ENCODE peak calls at places on chromosomes 1 and 21, in four cellular contexts. G is H1, Q is spleen, T is HepG2. Z is an unnamed sample.

GRCh38 chr1:59076612-59077011 is 220.3 kb upstream of the FGGY start:
- DNase-seq in Q (no peak), G (no peak), T (no peak), Z (no peak)

GRCh38 chr1:228198977-228199590 is 8.8 kb upstream of the OBSCN start:
- DNase-seq in G (no peak), Q (no peak), T (no peak), Z (no peak)

GRCh38 chr1:18211764-18212163 is 104.2 kb downstream of the IGSF21 start:
- DNase-seq in T (no peak), Q (no peak), G (no peak), Z (no peak)

GRCh38 chr1:42817440-42817767 is 207 bp upstream of the SVBP start:
- DNase-seq in Q (no peak), T (peak), G (no peak), Z (no peak)

GRCh38 chr1:12602633-12603024 is 15.4 kb downstream of the DHRS3 start:
- DNase-seq in T (no peak), G (no peak), Q (no peak), Z (no peak)

GRCh38 chr1:161089938-161090337 is 580 bp upstream of the NECTIN4 start:
- DNase-seq in G (no peak), Q (no peak), T (no peak), Z (peak)

GRCh38 chr1:19000065-19000464 is 43.6 kb upstream of the IFFO2 start:
- DNase-seq in T (peak), Q (no peak), G (no peak), Z (no peak)

GRCh38 chr21:42618713-42619112 is 34.7 kb upstream of the PDE9A start:
- DNase-seq in Q (peak), T (no peak), G (no peak), Z (no peak)

GRCh38 chr1:2466834-2467554 is 9.1 kb upstream of the PLCH2 start:
- DNase-seq in G (peak), T (no peak), Q (no peak), Z (no peak)

GRCh38 chr1:226125097-226125630 is 61.4 kb downstream of the ACBD3 start:
- DNase-seq in Q (peak), T (peak), G (peak), Z (peak)

GRCh38 chr1:101407505-101408211 is 170.8 kb downstream of the S1PR1 start:
- DNase-seq in Q (no peak), G (no peak), T (no peak), Z (no peak)

GRCh38 chr21:42171091-42172053 is 47.6 kb upstream of the ABCG1 start:
- DNase-seq in Q (no peak), G (no peak), T (no peak), Z (peak)

GRCh38 chr1:63319069-63320023 is 3.0 kb upstream of the FOXD3 start:
- DNase-seq in G (peak), Q (no peak), T (no peak), Z (no peak)

GRCh38 chr1:150346316-150346715 is 17.6 kb upstream of the RPRD2 start:
- DNase-seq in G (no peak), Q (no peak), T (no peak), Z (no peak)

GRCh38 chr1:228781161-228781771 is 46.0 kb downstream of the RHOU start:
- DNase-seq in G (no peak), Q (no peak), T (no peak), Z (no peak)

GRCh38 chr1:31707711-31708110 is 3.9 kb upstream of the COL16A1 start:
- DNase-seq in T (no peak), Q (no peak), G (no peak), Z (no peak)

GRCh38 chr1:74161494-74161893 is 36.5 kb downstream of the LRRIQ3 start:
- DNase-seq in G (no peak), T (no peak), Q (no peak), Z (no peak)

GRCh38 chr1:33768821-33769220 is 95.1 kb upstream of the HMGB4 start:
- DNase-seq in Q (no peak), G (no peak), T (no peak), Z (no peak)

GRCh38 chr1:20281801-20282200 is 8.9 kb upstream of the VWA5B1 start:
- DNase-seq in G (no peak), T (no peak), Q (no peak), Z (no peak)

GRCh38 chr1:205032512-205032911 is 10.5 kb upstream of the CNTN2 start:
- DNase-seq in G (no peak), T (no peak), Q (no peak), Z (no peak)

GRCh38 chr1:160129046-160129445 is 13.5 kb downstream of the ATP1A2 start:
- DNase-seq in G (no peak), T (no peak), Q (peak), Z (no peak)

GRCh38 chr1:156756355-156756754 is 4.9 kb upstream of the HDGF start:
- DNase-seq in T (no peak), G (no peak), Q (no peak), Z (no peak)

GRCh38 chr1:39576016-39576657 is 453 bp downstream of the PABPC4 start:
- DNase-seq in Q (peak), T (no peak), G (no peak), Z (no peak)

GRCh38 chr1:81848880-81849500 is 48.3 kb downstream of the ADGRL2 start:
- DNase-seq in G (no peak), T (peak), Q (no peak), Z (no peak)

GRCh38 chr1:84143796-84144565 is at the start of gene PRKACB:
- DNase-seq in G (no peak), Q (no peak), T (no peak), Z (no peak)

GRCh38 chr1:191641420-191642215 is 516.6 kb upstream of the RGS18 start:
- DNase-seq in G (no peak), Q (no peak), T (no peak), Z (no peak)

GRCh38 chr1:240031414-240031813 is 60.3 kb upstream of the FMN2 start:
- DNase-seq in T (no peak), G (no peak), Q (no peak), Z (no peak)

GRCh38 chr1:164310166-164310565 is 248.8 kb upstream of the PBX1 start:
- DNase-seq in T (no peak), Q (no peak), G (no peak), Z (no peak)

GRCh38 chr21:44870748-44871495 is 2.6 kb downstream of the PTTG1IP start:
- DNase-seq in T (peak), Q (no peak), G (no peak), Z (peak)

GRCh38 chr1:226438007-226438406 is 30.1 kb upstream of the PARP1 start:
- DNase-seq in T (peak), Q (no peak), G (no peak), Z (no peak)

GRCh38 chr1:12383001-12383400 is 153.2 kb downstream of the VPS13D start:
- DNase-seq in G (no peak), Q (no peak), T (no peak), Z (no peak)

GRCh38 chr1:64161347-64162080 is 41.9 kb upstream of the UBE2U start:
- DNase-seq in G (no peak), T (no peak), Q (no peak), Z (no peak)

GRCh38 chr1:212218911-212219310 is 66.3 kb upstream of the PPP2R5A start:
- DNase-seq in T (no peak), Q (no peak), G (no peak), Z (no peak)

GRCh38 chr1:81111818-81112217 is 688.9 kb upstream of the ADGRL2 start:
- DNase-seq in T (no peak), G (no peak), Q (no peak), Z (no peak)

GRCh38 chr1:31880957-31881697 is 57.0 kb downstream of the PTP4A2 start:
- DNase-seq in T (peak), Q (no peak), G (no peak), Z (no peak)

GRCh38 chr1:157852476-157852875 is 10.9 kb upstream of the CD5L start:
- DNase-seq in T (no peak), G (no peak), Q (no peak), Z (no peak)

GRCh38 chr1:227723474-227723873 is 11.6 kb downstream of the JMJD4 start:
- DNase-seq in T (no peak), Q (no peak), G (no peak), Z (no peak)

GRCh38 chr1:84339503-84339902 is 38.0 kb downstream of the SAMD13 start:
- DNase-seq in Q (no peak), T (no peak), G (no peak), Z (no peak)

GRCh38 chr1:58608945-58609344 is 31.9 kb upstream of the TACSTD2 start:
- DNase-seq in Q (no peak), G (no peak), T (no peak), Z (no peak)

DNA sequence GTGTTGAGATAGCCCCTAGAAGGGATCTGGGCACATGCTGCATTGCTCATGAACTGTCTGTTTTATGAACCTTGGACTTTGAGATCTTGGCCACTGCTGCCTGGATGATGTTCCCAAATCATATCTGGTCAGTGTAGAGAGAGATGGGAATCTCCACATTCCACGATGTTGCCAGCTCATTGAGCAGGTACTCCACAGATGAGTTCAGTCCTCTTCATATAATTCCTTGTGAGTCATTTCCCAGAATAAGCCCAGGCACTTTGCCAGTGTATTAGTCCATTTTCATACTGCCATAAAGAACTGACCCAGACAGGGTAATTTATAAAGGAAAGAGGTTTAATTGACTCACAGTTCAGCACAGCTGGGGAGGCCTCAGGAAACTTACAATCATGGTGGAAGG is 254.0 kb upstream of the RUNX1 start:
- DNase-seq in T (no peak), G (no peak), Q (no peak), Z (no peak)
- H3K27ac ChIP-seq in T (no peak), G (no peak), Q (no peak), Z (no peak)

GRCh38 chr1:116574581-116575291 is 3.9 kb upstream of the CD58 start:
- DNase-seq in G (no peak), Q (no peak), T (peak), Z (peak)
- TF ChIP-seq POLR2AphosphoS5 in G (no peak), Q (no peak), T (no peak), Z (no peak)

GRCh38 chr1:209674957-209675566 is at the start of gene G0S2:
- DNase-seq in G (peak), T (no peak), Q (peak), Z (peak)

GRCh38 chr1:209670441-209671082 is 4.7 kb upstream of the G0S2 start:
- DNase-seq in G (no peak), T (no peak), Q (no peak), Z (no peak)

GRCh38 chr1:209672705-209673630 is 2.2 kb upstream of the G0S2 start:
- DNase-seq in Q (no peak), G (no peak), T (no peak), Z (no peak)

GRCh38 chr1:209675567-209676154 is 449 bp downstream of the G0S2 start:
- DNase-seq in G (peak), Q (peak), T (no peak), Z (no peak)

DNA sequence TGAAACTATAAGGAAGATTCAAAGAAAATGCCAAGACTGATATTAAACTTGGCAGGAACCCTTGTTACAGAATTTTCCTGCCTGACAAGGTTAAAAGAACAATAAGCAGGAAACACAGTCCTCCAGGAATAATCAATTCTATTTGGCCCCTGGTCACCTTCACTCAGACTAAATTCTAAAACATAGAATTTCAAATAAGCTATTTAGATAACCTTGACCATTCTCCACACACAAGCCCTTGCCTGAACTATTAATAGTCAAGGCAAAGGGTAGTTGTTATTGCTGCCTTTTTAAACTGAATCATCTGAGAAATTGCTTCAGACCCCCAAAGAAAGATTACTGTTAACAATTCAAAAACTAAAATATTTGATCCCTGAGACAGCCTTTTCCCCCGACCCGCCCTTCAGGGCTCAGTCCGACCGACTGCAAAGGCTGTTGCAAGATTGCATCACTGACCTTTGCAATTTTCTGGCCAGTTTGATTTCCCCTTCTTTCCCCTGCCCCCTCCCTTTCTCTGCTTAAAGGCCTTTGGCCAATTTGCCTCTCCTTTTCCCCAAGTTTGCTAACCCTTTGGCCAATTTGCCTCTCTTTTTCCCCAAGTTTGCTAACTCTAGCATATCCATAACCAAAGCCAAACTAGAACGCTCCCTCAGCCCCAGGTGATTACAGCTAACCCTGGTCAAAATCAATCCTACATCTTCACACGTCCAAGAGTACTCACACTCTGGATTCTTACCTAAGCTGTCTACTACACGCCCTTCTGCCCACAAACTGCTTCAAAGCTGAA is 1.4 kb upstream of the G0S2 start:
- DNase-seq in G (no peak), Q (peak), T (no peak), Z (no peak)
- TF ChIP-seq POLR2A in G (no peak), Q (no peak), T (no peak), Z (no peak)

DNA sequence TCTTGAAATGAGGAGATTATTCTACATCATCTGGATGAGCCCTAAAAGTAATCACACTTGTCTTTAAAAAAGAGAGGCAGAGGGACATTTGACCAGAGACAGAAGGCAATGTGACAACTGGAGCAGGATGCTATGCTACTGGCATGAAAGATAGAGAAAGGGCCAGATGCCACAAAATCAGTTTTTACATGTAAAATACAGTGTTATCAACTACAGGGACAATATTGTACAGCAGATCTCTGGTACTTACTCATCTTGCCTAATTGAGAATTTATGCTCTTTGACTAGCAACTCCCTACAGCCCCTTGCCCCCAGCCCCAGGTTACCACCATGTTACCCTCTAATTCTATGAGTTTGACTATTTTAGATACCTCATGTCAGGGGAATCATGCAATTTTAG is 633.4 kb downstream of the LTN1 start:
- DNase-seq in G (no peak), Q (no peak), T (no peak), Z (no peak)
- H3K27ac ChIP-seq in G (no peak), Q (no peak), T (no peak), Z (no peak)

GRCh38 chr1:30325999-30326398 is 397.4 kb downstream of the MATN1 start:
- DNase-seq in Q (no peak), G (peak), T (no peak), Z (no peak)
- TF ChIP-seq POLR2AphosphoS5 in Q (no peak), G (no peak), T (no peak), Z (no peak)

GRCh38 chr1:108813326-108813725 is 43.6 kb downstream of the AKNAD1 start:
- DNase-seq in Q (no peak), G (no peak), T (no peak), Z (no peak)

GRCh38 chr1:108808438-108808837 is 48.5 kb downstream of the AKNAD1 start:
- DNase-seq in G (no peak), T (no peak), Q (no peak), Z (no peak)

GRCh38 chr1:108814343-108815125 is 42.4 kb downstream of the AKNAD1 start:
- DNase-seq in Q (no peak), G (no peak), T (no peak), Z (no peak)

GRCh38 chr1:108811611-108812010 is 45.3 kb downstream of the AKNAD1 start:
- DNase-seq in Q (no peak), G (no peak), T (no peak), Z (no peak)

DNA sequence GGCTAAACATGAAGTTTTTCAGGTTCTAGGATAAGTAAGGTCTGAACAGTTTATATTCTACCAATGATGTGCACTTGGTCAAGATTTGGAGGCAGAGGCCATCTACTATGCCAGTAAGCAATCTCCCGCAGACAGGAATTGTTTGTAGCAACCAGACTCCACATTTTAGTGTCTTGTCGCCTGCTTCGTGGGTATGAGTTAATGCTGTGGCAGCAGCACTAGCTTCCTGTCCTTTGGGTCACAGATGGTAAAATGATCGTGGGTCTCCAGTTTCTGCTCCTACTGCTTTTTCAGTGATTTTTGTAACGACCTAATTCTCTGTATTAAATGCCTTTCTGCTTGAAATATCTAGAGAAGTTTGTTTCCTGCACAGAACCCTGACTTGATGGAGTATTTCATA is 46.7 kb downstream of the AKNAD1 start:
- DNase-seq in Q (no peak), G (no peak), T (no peak), Z (no peak)
- TF ChIP-seq POLR2A in Q (no peak), G (no peak), T (no peak), Z (no peak)

GRCh38 chr1:44420535-44420934 is 15.5 kb downstream of the RNF220 start:
- DNase-seq in Q (no peak), T (no peak), G (no peak), Z (no peak)

GRCh38 chr1:44423706-44424546 is 18.9 kb downstream of the RNF220 start:
- DNase-seq in G (no peak), T (no peak), Q (no peak), Z (peak)

GRCh38 chr1:44422161-44422560 is 17.1 kb downstream of the RNF220 start:
- DNase-seq in T (no peak), Q (no peak), G (no peak), Z (no peak)

GRCh38 chr1:44418022-44418673 is 13.1 kb downstream of the RNF220 start:
- DNase-seq in G (no peak), T (no peak), Q (no peak), Z (no peak)

DNA sequence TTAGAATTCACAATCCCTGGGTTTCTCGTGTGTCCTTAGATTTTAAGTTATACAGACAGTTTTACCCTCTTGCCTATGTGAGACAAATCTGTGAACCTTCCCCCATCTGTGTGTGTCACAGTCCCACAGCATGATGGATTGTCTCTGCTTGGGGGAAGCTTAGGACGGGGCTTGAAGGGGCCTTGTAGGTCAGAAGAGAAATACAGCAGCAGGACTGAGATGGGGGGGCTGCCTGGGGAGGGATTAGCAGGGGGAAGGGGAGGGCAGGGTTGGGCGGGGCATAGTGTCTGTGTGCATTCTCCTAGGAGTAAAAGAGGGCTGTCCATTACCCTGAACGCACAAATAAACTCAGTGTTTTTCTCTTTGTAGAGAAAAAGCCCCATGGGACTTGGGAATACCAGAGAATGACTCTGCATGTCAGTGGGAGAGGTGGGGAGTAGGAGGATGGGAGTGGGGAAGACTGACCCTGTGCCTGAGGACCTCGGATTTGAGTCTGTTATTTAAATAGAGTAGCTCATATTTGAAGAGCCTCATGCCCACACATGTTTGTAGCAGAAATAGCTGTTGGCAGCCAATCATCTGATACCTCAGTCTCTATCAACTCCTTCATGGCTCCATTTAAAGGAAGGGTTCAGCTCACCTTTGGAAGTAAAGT is 16.4 kb downstream of the RNF220 start:
- DNase-seq in Q (no peak), G (no peak), T (no peak), Z (no peak)
- H3K27ac ChIP-seq in Q (no peak), G (no peak), T (no peak), Z (no peak)